ENCODE peak calls at places on chromosomes 4 and X, in six cellular contexts. X is CD4-positive, alpha-beta T cell; J is ovary; N is A549; Z is heart right ventricle; D is hepatocyte. R is an unnamed sample.

GRCh38 chr4:186104895-186105720 is 604 bp downstream of the FAM149A start:
- DNase-seq in X (no peak), J (peak; percentile 31), N (no peak), Z (no peak), D (peak; percentile 48), R (no peak)

GRCh38 chrX:24026403-24026801 is 584 bp downstream of the KLHL15 start:
- DNase-seq in X (no peak), J (no peak), N (peak; percentile 29), Z (no peak), D (peak; percentile 41), R (no peak)

GRCh38 chrX:132292753-132293152 is 73.5 kb upstream of the RAP2C start:
- DNase-seq in X (no peak), J (peak; percentile 28), N (peak; percentile 46), Z (peak; percentile 21), D (peak; percentile 72), R (peak; percentile 46)

GRCh38 chr4:10161840-10162239 is 45.2 kb upstream of the WDR1 start:
- DNase-seq in X (peak; percentile 4), J (no peak), N (no peak), Z (no peak), D (no peak), R (no peak)

GRCh38 chr4:163166041-163166579 is 580 bp downstream of the NAF1 start:
- DNase-seq in X (peak; percentile 26), J (peak; percentile 52), N (peak; percentile 52), Z (peak; percentile 26), D (peak; percentile 73), R (peak; percentile 38)

GRCh38 chr4:73208376-73208775 is 50.2 kb downstream of the ANKRD17 start:
- DNase-seq in X (no peak), J (no peak), N (no peak), Z (no peak), D (no peak), R (no peak)

GRCh38 chrX:23803931-23804381 is 21.0 kb downstream of the SAT1 start:
- DNase-seq in X (no peak), J (no peak), N (peak; percentile 96), Z (peak; percentile 23), D (peak; percentile 67), R (no peak)

GRCh38 chrX:146448791-146449190 is 360.8 kb upstream of the CXorf51B start:
- DNase-seq in X (no peak), J (no peak), N (no peak), Z (no peak), D (no peak), R (no peak)

GRCh38 chrX:114344756-114345155 is 239.1 kb upstream of the HTR2C start:
- DNase-seq in X (no peak), J (no peak), N (peak; percentile 25), Z (no peak), D (peak; percentile 59), R (no peak)

GRCh38 chrX:13077168-13077567 is 32.7 kb upstream of the FAM9C start:
- DNase-seq in X (no peak), J (no peak), N (no peak), Z (no peak), D (no peak), R (peak; percentile 72)

GRCh38 chrX:17552251-17552650 is 177.3 kb downstream of the NHS start:
- DNase-seq in X (no peak), J (no peak), N (no peak), Z (no peak), D (no peak), R (no peak)

DNA sequence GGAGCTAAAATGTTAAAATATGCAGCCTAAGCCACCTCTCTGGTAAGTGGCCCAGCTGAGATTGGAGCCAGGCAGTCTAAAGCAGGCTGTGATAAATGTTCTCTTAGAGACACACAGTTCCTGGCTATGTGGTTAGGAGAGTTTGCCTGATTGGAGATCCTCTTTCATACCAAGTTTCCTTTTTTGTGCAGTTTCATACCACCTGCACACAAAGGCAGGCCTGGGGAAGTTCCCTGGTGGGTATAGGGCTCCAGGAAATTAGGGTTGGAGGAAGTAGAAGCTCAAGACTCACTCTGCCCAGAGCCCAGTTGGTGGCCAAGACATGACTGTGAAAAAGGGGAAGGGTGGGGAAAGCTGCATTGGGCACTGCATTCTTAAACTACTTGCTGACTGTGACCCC is 16.9 kb downstream of the CYBB start:
- DNase-seq in X (no peak), J (no peak), N (no peak), Z (peak; percentile 6), D (no peak), R (no peak)
- TF ChIP-seq CTCF in X (no peak), J (no peak), N (no peak), Z (no peak), D (no peak), R (no peak)

GRCh38 chrX:136251042-136251991 is at the start of gene MAP7D3:
- DNase-seq in X (peak; percentile 59), J (peak; percentile 56), N (peak; percentile 69), Z (peak; percentile 51), D (peak; percentile 78), R (peak; percentile 47)
- H3K27ac ChIP-seq in X (peak within 1 kb of the TSS; percentile 29), J (peak within 1 kb of the TSS; percentile 88), N (peak within 1 kb of the TSS; percentile 95), Z (no peak within 1 kb of the TSS), D (no peak within 1 kb of the TSS), R (peak within 1 kb of the TSS; percentile 70)

GRCh38 chrX:38768079-38768478 is 33.2 kb upstream of the MID1IP1 start:
- DNase-seq in X (no peak), J (no peak), N (peak; percentile 11), Z (no peak), D (peak; percentile 19), R (no peak)
- TF ChIP-seq CTCF in X (peak; percentile 57), J (peak; percentile 36), N (peak; percentile 56), Z (peak; percentile 15), D (peak; percentile 51), R (no peak)

GRCh38 chr4:153447175-153447887 is 18.8 kb upstream of the TMEM131L start:
- DNase-seq in X (no peak), J (no peak), N (no peak), Z (no peak), D (peak; percentile 17), R (no peak)
- H3K27ac ChIP-seq in X (no peak overlapping the region), J (no peak overlapping the region), N (no peak overlapping the region), Z (no peak overlapping the region), D (peak overlapping the region; percentile 85), R (no peak overlapping the region)

GRCh38 chrX:155086202-155086840 is 15.0 kb downstream of the BRCC3 start:
- DNase-seq in X (peak; percentile 18), J (peak; percentile 29), N (peak; percentile 65), Z (no peak), D (peak; percentile 10), R (peak; percentile 28)
- TF ChIP-seq CTCF in X (peak; percentile 51), J (peak; percentile 15), N (peak; percentile 52), Z (peak; percentile 40), D (no peak), R (no peak)

R was measured in HL-60.